ENCODE peak calls at places on chromosomes 1 and 21, in six cellular contexts. S is prostate gland, Q is ovary, U is A549, V is body of pancreas, O is breast epithelium. A is an unnamed sample.
A peak's percentile ranks its signal among the peaks of the same experiment; 100 is the strongest.

GRCh38 chr1:200692321-200692720 is 22.6 kb upstream of the DDX59 start:
- DNase-seq in S (no peak), Q (no peak), U (no peak), V (no peak), O (no peak), A (no peak)

GRCh38 chr1:105865546-105865945 is 1190.9 kb upstream of the PRMT6 start:
- DNase-seq in S (no peak), Q (no peak), U (no peak), V (no peak), O (no peak), A (no peak)

GRCh38 chr1:10671090-10671489 is 125.4 kb downstream of the CASZ1 start:
- DNase-seq in S (no peak), Q (no peak), U (no peak), V (no peak), O (no peak), A (no peak)

GRCh38 chr21:32463889-32464300 is 51.4 kb downstream of the EVA1C start:
- DNase-seq in S (peak; percentile 54), Q (no peak), U (peak; percentile 90), V (no peak), O (no peak), A (no peak)

GRCh38 chr1:207848234-207848633 is 62.7 kb downstream of the CD34 start:
- DNase-seq in S (peak; percentile 58), Q (no peak), U (peak; percentile 90), V (peak; percentile 54), O (peak; percentile 55), A (no peak)

GRCh38 chr1:153750026-153750995 is 22.5 kb downstream of the INTS3 start:
- DNase-seq in S (no peak), Q (no peak), U (no peak), V (no peak), O (no peak), A (peak; percentile 40)

GRCh38 chr1:80054129-80054528 is 1047.6 kb upstream of the ADGRL4 start:
- DNase-seq in S (no peak), Q (no peak), U (peak; percentile 68), V (peak; percentile 13), O (no peak), A (peak; percentile 15)

GRCh38 chr1:7256526-7256925 is 471.3 kb downstream of the CAMTA1 start:
- DNase-seq in S (no peak), Q (no peak), U (no peak), V (no peak), O (no peak), A (no peak)

GRCh38 chr1:90781429-90782020 is 64.4 kb upstream of the BARHL2 start:
- DNase-seq in S (no peak), Q (no peak), U (no peak), V (no peak), O (no peak), A (no peak)

GRCh38 chr1:166843769-166844596 is 4.7 kb downstream of the POGK start:
- DNase-seq in S (no peak), Q (no peak), U (no peak), V (peak; percentile 40), O (no peak), A (no peak)

GRCh38 chr1:210347112-210347511 is 18.4 kb downstream of the HHAT start:
- DNase-seq in S (no peak), Q (no peak), U (peak; percentile 15), V (no peak), O (no peak), A (no peak)

GRCh38 chr1:67431869-67432578 is 1.8 kb upstream of the SERBP1 start:
- DNase-seq in S (no peak), Q (no peak), U (no peak), V (no peak), O (no peak), A (no peak)

GRCh38 chr1:220788146-220788545 is 1.4 kb downstream of the MTARC1 start:
- DNase-seq in S (no peak), Q (no peak), U (no peak), V (no peak), O (no peak), A (no peak)

GRCh38 chr1:160579216-160579701 is at the start of gene CD84:
- DNase-seq in S (no peak), Q (no peak), U (no peak), V (no peak), O (no peak), A (no peak)

GRCh38 chr1:36182734-36183133 is 26.8 kb downstream of the MAP7D1 start:
- DNase-seq in S (no peak), Q (no peak), U (no peak), V (no peak), O (no peak), A (no peak)

GRCh38 chr1:183956559-183957188 is 80.9 kb downstream of the COLGALT2 start:
- DNase-seq in S (no peak), Q (no peak), U (peak; percentile 29), V (no peak), O (no peak), A (no peak)

GRCh38 chr1:158115126-158115525 is 65.6 kb upstream of the CD1D start:
- DNase-seq in S (no peak), Q (no peak), U (no peak), V (no peak), O (no peak), A (no peak)

GRCh38 chr1:241608379-241609033 is 31.7 kb downstream of the CHML start:
- DNase-seq in S (no peak), Q (no peak), U (no peak), V (no peak), O (no peak), A (no peak)

GRCh38 chr1:21871943-21872342 is 59.9 kb downstream of the LDLRAD2 start:
- DNase-seq in S (no peak), Q (no peak), U (no peak), V (no peak), O (no peak), A (no peak)

GRCh38 chr21:28337319-28337718 is 655.4 kb downstream of the LTN1 start:
- DNase-seq in S (no peak), Q (no peak), U (peak; percentile 11), V (no peak), O (no peak), A (no peak)

GRCh38 chr1:205285391-205286101 is 36.0 kb downstream of the NUAK2 start:
- DNase-seq in S (no peak), Q (no peak), U (no peak), V (no peak), O (peak; percentile 49), A (peak; percentile 25)

GRCh38 chr1:25738507-25738906 is 61.5 kb upstream of the SELENON start:
- DNase-seq in S (no peak), Q (no peak), U (no peak), V (no peak), O (no peak), A (no peak)

GRCh38 chr1:39132505-39133339 is 71.8 kb upstream of the MACF1 start:
- DNase-seq in S (peak; percentile 94), Q (peak; percentile 41), U (peak; percentile 55), V (peak; percentile 68), O (peak; percentile 88), A (no peak)

GRCh38 chr1:230977781-230978490 is 725 bp downstream of the TTC13 start:
- DNase-seq in S (peak; percentile 5), Q (peak; percentile 48), U (peak; percentile 10), V (peak; percentile 55), O (no peak), A (peak; percentile 20)

GRCh38 chr1:179883739-179884138 is 1.7 kb downstream of the TOR1AIP1 start:
- DNase-seq in S (no peak), Q (no peak), U (no peak), V (no peak), O (no peak), A (no peak)

GRCh38 chr1:17451731-17452130 is 12.3 kb upstream of the RCC2 start:
- DNase-seq in S (no peak), Q (no peak), U (no peak), V (no peak), O (no peak), A (no peak)

DNA sequence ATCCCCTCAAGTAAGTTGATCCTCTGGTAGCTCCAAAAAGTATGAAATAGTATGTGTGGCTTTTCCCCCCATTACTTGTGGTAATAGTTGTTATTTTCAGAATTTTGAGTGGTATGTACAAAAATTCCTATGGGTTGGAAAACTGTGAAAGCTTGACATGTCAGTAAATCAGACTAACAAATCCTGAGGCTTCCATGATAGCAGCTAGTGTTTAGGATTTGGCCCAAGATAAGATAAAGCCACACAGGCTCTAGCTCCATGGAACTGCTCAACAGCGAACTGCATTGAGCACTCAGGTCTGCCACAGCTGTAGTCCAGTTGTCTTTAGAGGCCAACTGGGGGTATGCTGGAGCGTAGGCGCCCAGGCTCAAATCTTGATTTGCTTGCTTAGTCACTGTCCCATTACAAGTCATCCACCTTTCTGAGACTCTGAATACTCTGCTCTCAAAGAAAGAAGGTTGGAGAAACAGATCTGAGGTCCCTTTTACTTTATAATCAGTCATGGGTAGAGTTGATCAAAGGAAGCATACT is 28.7 kb downstream of the ATP1A1 start:
- DNase-seq in S (no peak), Q (no peak), U (no peak), V (no peak), O (no peak), A (no peak)
- TF ChIP-seq POLR2A in S (no peak), Q (no peak), U (no peak), V (no peak), O (no peak), A (no peak)

GRCh38 chr21:45820171-45821091 is 161.1 kb upstream of the COL6A1 start:
- DNase-seq in S (peak; percentile 70), Q (peak; percentile 87), U (peak; percentile 82), V (peak; percentile 81), O (peak; percentile 43), A (peak; percentile 82)
- TF ChIP-seq CTCF in S (peak; percentile 88), Q (peak; percentile 72), U (peak; percentile 69), V (peak; percentile 76), O (peak; percentile 76), A (peak; percentile 80)

DNA sequence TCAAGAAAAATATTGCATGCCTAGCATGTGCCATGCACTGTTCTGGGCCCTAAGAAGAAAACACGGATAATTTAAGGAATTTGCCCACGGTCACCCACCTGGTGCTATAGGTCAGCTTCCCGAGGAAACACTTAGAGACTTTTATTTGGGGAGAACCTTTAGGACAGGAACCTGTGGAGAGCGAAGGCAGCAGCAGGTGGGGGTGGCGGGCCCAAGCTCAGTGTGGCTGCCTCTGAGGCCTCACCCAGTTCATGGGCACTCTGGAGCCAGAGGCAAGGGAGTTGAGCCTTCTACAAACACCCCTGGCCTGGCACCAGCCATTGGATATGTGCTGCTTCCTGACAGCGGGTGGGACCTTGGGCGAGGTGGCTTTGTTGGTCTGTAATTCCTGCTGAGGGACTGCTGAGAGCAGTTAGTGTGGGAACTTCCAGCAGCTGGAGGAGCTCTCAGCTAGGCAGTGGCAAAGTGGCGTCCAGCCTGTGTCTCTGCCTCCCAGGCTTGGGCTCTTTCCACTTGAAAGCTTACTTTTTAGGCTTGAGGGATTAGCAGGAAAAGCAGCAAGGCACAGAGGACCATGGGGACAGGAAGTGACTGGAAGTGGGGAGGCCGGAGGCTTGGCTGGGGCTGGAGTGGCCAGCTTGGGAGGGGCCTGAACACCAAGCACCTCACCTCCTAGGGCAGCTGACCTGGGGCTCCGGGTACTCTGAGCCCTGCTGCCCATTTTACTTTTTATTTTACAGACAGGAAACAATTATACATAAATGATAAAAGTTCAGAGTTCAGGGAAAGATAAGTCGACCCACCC is 19.1 kb downstream of the MRPL37 start:
- DNase-seq in S (no peak), Q (no peak), U (no peak), V (peak; percentile 59), O (no peak), A (no peak)
- TF ChIP-seq POLR2A in S (no peak), Q (no peak), U (no peak), V (no peak), O (no peak), A (no peak)

DNA sequence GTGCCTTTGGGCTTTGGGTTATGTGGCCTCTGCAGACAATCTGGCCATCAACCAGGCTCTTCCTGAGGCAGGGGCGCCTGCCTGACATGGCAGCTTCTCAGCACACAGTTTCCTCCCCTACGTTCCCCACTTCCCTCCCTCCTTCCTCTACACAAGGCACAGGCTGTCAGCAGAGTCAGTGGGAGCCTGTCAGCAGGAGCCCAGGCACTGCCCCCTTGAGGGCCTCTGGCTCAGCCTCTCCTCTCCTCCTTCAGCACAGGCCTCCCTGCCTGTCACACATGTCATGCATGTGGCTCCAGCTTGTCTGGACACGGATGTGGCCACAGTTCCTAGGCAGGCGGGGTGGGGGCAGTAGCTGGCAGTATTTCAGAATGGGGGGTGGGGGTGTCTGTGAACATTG is 52.2 kb upstream of the ARTN start:
- DNase-seq in S (no peak), Q (no peak), U (no peak), V (no peak), O (no peak), A (no peak)
- TF ChIP-seq CTCF in S (no peak), Q (no peak), U (no peak), V (no peak), O (no peak), A (no peak)

A was measured in testis.